ENCODE peak calls at places on chromosomes 1 and 21, in six cellular contexts. X, M, Y, A, I and L are unnamed samples.

GRCh38 chr1:4931486-4931885 is 277.1 kb downstream of the AJAP1 start:
- DNase-seq in A (no peak), X (no peak), I (no peak), Y (no peak), M (no peak), L (no peak)

GRCh38 chr21:42837421-42838211 is 41.7 kb downstream of the WDR4 start:
- DNase-seq in X (no peak), A (no peak), I (no peak), M (no peak), Y (no peak), L (no peak)

GRCh38 chr1:21663951-21664805 is 5.0 kb downstream of the RAP1GAP start:
- DNase-seq in I (no peak), Y (no peak), X (no peak), A (no peak), M (no peak), L (no peak)

GRCh38 chr21:37829447-37829846 is 86.8 kb downstream of the KCNJ6 start:
- DNase-seq in A (no peak), X (peak), Y (no peak), I (no peak), M (no peak), L (no peak)

GRCh38 chr1:246142320-246142893 is 364.7 kb downstream of the SMYD3 start:
- DNase-seq in X (peak), A (no peak), Y (peak), M (no peak), I (no peak), L (no peak)

GRCh38 chr1:218476385-218476784 is 131.2 kb downstream of the TGFB2 start:
- DNase-seq in I (no peak), M (no peak), X (peak), Y (peak), A (no peak), L (no peak)

GRCh38 chr1:231272880-231273279 is 31.9 kb downstream of the GNPAT start:
- DNase-seq in I (no peak), Y (peak), A (no peak), M (no peak), X (peak), L (peak)

GRCh38 chr1:110336300-110337039 is 2.7 kb upstream of the RBM15 start:
- DNase-seq in I (no peak), Y (no peak), M (no peak), A (no peak), X (no peak), L (no peak)

GRCh38 chr21:26115899-26116298 is 54.7 kb downstream of the APP start:
- DNase-seq in Y (peak), M (no peak), A (no peak), X (peak), I (no peak), L (peak)

GRCh38 chr1:27684176-27684575 is 12.2 kb upstream of the IFI6 start:
- DNase-seq in M (no peak), X (no peak), I (no peak), Y (no peak), A (no peak), L (no peak)

GRCh38 chr21:36654341-36654740 is 44.6 kb upstream of the SIM2 start:
- DNase-seq in A (no peak), Y (no peak), X (no peak), I (no peak), M (no peak), L (no peak)

GRCh38 chr21:35203093-35204021 is 154.3 kb upstream of the RUNX1 start:
- DNase-seq in Y (peak), M (no peak), I (no peak), A (no peak), X (peak), L (no peak)

GRCh38 chr1:166721145-166721544 is 118.1 kb upstream of the POGK start:
- DNase-seq in Y (no peak), M (no peak), I (no peak), A (no peak), X (no peak), L (no peak)